ENCODE peak calls at places on chromosomes 5 and 9, in six cellular contexts. Q is K562, M is GM12878, B is HepG2, Z is HCT116, E is H1. W is an unnamed sample.
A peak's percentile ranks its signal among the peaks of the same experiment; 100 is the strongest.

GRCh38 chr5:158410976-158411375 is 552.0 kb upstream of the CLINT1 start:
- DNase-seq in Q (no peak), M (no peak), B (no peak), Z (no peak), E (no peak), W (no peak)

GRCh38 chr9:3473402-3473801 is 52.4 kb downstream of the RFX3 start:
- DNase-seq in Q (no peak), M (no peak), B (no peak), Z (no peak), E (no peak), W (no peak)

GRCh38 chr9:128881627-128881883 is 195 bp downstream of the KYAT1 start:
- DNase-seq in Q (peak; percentile 41), M (no peak), B (no peak), Z (no peak), E (no peak), W (no peak)

GRCh38 chr5:159951387-159951786 is 35.1 kb downstream of the ADRA1B start:
- DNase-seq in Q (peak; percentile 16), M (no peak), B (no peak), Z (peak; percentile 22), E (peak; percentile 57), W (no peak)

GRCh38 chr9:87498046-87498815 is 564 bp downstream of the DAPK1 start:
- DNase-seq in Q (peak; percentile 55), M (no peak), B (peak; percentile 48), Z (no peak), E (peak; percentile 75), W (no peak)

GRCh38 chr5:151345808-151346478 is 1.4 kb downstream of the SLC36A2 start:
- DNase-seq in Q (no peak), M (no peak), B (no peak), Z (no peak), E (no peak), W (no peak)

GRCh38 chr9:134333874-134334581 is 7.8 kb downstream of the RXRA start:
- DNase-seq in Q (no peak), M (no peak), B (no peak), Z (no peak), E (no peak), W (peak; percentile 54)

GRCh38 chr9:124125590-124126047 is 114.1 kb downstream of the LHX2 start:
- DNase-seq in Q (no peak), M (no peak), B (no peak), Z (no peak), E (peak; percentile 61), W (no peak)

GRCh38 chr9:127707766-127708165 is 978 bp downstream of the CFAP157 start:
- DNase-seq in Q (no peak), M (no peak), B (peak; percentile 12), Z (peak; percentile 43), E (no peak), W (peak; percentile 88)

GRCh38 chr9:132651259-132651658 is 18.5 kb downstream of the DDX31 start:
- DNase-seq in Q (no peak), M (no peak), B (no peak), Z (no peak), E (no peak), W (peak; percentile 71)

GRCh38 chr9:109912726-109913460 is 132.9 kb downstream of the PALM2AKAP2 start:
- DNase-seq in Q (no peak), M (no peak), B (no peak), Z (no peak), E (no peak), W (no peak)

GRCh38 chr9:78986446-78986845 is 585.3 kb upstream of the TLE4 start:
- DNase-seq in Q (no peak), M (no peak), B (no peak), Z (no peak), E (no peak), W (no peak)

GRCh38 chr9:78985084-78985738 is 586.6 kb upstream of the TLE4 start:
- DNase-seq in Q (no peak), M (no peak), B (no peak), Z (no peak), E (no peak), W (no peak)

DNA sequence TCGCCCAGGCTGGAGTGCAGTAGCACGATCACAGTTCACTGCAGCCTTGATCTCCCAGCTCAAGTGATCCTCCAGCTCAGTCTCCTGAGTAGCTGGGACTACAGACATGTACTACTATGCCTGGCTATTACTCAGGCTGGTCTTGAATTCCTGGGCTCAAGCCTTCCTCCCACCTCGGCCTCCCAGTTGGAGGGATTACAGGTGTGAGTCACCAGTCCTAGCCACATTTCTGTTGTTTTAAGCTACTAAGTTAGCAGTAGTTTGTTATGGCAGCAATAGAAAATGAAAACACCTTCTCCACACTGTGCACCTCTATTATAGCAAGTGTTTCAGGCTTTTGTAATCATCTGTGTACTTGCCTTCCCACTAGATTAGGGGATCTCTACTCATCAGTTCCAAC is 588.9 kb upstream of the TLE4 start:
- DNase-seq in Q (no peak), M (no peak), B (no peak), Z (peak; percentile 18), E (no peak), W (no peak)
- TF ChIP-seq JUND in Q (no peak), M (no peak), B (no peak), Z (no peak), E (no peak), W (no peak)

GRCh38 chr5:55096860-55097259 is 5.6 kb upstream of the GZMA start:
- DNase-seq in Q (no peak), M (no peak), B (no peak), Z (no peak), E (no peak), W (no peak)
- TF ChIP-seq JUND in Q (no peak), M (no peak), B (no peak), Z (no peak), E (no peak), W (no peak)

DNA sequence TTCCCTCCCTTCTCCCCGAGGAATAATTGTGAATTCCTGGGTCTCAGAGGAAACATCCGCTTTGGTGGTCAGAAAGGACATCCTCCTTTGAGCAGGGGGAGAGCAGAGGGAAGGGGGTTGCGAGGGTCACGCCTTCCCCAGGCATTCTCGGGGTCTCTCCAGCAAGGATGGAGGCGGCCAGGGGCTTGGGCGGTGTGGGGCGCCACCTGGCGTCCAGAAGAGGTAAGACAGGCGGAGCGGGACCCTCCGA is 129.1 kb downstream of the KCNIP1 start:
- DNase-seq in Q (peak; percentile 81), M (no peak), B (no peak), Z (no peak), E (peak; percentile 96), W (peak; percentile 39)
- TF ChIP-seq JUND in Q (no peak), M (no peak), B (no peak), Z (no peak), E (no peak), W (no peak)

GRCh38 chr9:97397220-97397619 is 14.7 kb upstream of the TDRD7 start:
- DNase-seq in Q (no peak), M (peak; percentile 66), B (no peak), Z (no peak), E (no peak), W (no peak)

GRCh38 chr9:97390791-97391406 is 21.0 kb upstream of the TDRD7 start:
- DNase-seq in Q (no peak), M (no peak), B (no peak), Z (no peak), E (no peak), W (no peak)

GRCh38 chr9:97395745-97396144 is 16.2 kb upstream of the TDRD7 start:
- DNase-seq in Q (no peak), M (no peak), B (no peak), Z (no peak), E (no peak), W (no peak)

GRCh38 chr9:97396256-97396655 is 15.6 kb upstream of the TDRD7 start:
- DNase-seq in Q (no peak), M (no peak), B (no peak), Z (no peak), E (no peak), W (no peak)

DNA sequence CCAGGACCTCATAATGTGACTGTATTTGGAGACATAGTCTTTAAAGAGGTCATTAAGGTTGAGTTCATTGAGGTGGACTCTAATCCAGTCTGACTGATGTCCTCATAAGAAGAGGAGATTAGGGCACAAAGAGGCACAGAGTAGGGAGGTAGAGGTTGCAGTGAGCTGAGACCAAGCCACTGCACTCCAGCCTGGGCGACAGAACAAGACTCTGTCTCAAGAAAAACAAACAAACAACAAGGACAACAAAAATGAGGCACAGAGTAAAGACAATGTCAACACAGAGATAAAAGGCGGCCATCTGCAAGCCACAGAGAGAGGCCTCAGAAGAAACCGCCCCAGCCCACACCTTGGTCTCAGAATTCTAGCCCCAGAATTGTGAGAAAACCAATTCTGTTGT is 17.0 kb upstream of the TDRD7 start:
- DNase-seq in Q (no peak), M (no peak), B (peak; percentile 85), Z (no peak), E (no peak), W (no peak)
- TF ChIP-seq JUND in Q (no peak), M (no peak), B (no peak), Z (no peak), E (no peak), W (no peak)

GRCh38 chr9:135474915-135475314 is 4.7 kb upstream of the PPP1R26 start:
- DNase-seq in Q (peak; percentile 77), M (no peak), B (peak; percentile 21), Z (peak; percentile 19), E (peak; percentile 83), W (peak; percentile 62)
- TF ChIP-seq JUND in Q (no peak), M (no peak), B (no peak), Z (no peak), E (no peak), W (no peak)

DNA sequence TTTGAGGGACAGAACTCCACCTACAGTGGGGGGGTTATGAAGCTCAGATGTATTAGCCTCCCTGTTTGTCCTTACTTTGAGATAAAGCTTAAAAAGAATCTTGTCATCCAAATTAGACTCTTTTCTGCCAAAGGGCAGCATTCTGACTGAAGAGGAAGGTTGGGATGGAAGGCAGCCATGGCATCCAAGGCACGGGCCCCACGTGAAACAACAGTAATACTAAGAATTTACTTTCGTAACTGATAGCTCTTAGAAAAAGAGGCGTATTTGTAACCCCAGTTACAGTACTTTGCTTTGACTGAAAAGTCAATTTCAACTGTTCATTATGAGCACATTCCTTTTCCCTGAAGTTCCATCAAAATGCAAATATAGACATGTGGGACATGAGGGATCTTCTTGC is 168.5 kb downstream of the ARRDC3 start:
- DNase-seq in Q (no peak), M (no peak), B (no peak), Z (no peak), E (no peak), W (no peak)
- TF ChIP-seq JUND in Q (no peak), M (no peak), B (no peak), Z (no peak), E (no peak), W (no peak)

DNA sequence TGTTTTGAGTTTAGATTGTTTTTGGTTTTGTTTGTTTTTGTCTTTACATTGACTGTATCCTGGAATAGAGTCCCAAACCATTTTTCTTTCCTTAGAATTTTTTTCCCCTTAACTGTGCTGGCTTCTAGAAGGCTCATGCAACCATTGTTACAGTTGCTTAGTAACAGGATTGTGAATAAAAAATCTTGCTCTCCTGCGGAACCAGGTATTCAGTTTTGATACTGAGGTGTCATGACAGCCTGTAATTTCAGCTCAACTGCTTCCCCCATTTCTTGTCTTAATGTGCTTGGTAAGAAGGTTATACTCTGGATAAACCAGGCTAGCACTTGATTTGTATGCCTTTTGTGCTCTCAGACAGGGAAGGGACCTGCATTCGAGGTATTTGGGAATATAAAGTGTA is 42.1 kb downstream of the FOCAD start:
- DNase-seq in Q (no peak), M (no peak), B (no peak), Z (no peak), E (no peak), W (no peak)
- TF ChIP-seq JUND in Q (no peak), M (no peak), B (no peak), Z (no peak), E (no peak), W (no peak)